ENCODE peak calls at places on chromosomes 11 and 22, in nine cellular contexts. Y is GM13977; M is WTC11; K is RCC 7860; S is Ammon's horn; U is progenitor cell of endocrine pancreas; I is H7; G is naive thymus-derived CD8-positive, alpha-beta T cell; V is astrocyte of the spinal cord. E is an unnamed sample.

GRCh38 chr22:17847360-17848078 is 73.2 kb upstream of the BID start:
- DNase-seq in Y (no peak), M (no peak), K (no peak), S (no peak), U (no peak), I (no peak), G (no peak), V (no peak), E (no peak)

GRCh38 chr11:40328890-40329617 is 1130.4 kb downstream of the LRRC4C start:
- DNase-seq in Y (no peak), M (no peak), K (peak), S (peak), U (no peak), I (no peak), G (no peak), V (peak), E (no peak)

GRCh38 chr22:42202669-42203068 is 67.8 kb downstream of the TCF20 start:
- DNase-seq in Y (no peak), M (no peak), K (peak), S (no peak), U (no peak), I (no peak), G (peak), V (peak), E (peak)

GRCh38 chr11:126348806-126349582 is 6.5 kb upstream of the ST3GAL4 start:
- DNase-seq in Y (no peak), M (no peak), K (no peak), S (no peak), U (no peak), I (no peak), G (no peak), V (peak), E (no peak)

GRCh38 chr11:102157219-102157618 is 47.0 kb downstream of the YAP1 start:
- DNase-seq in Y (no peak), M (no peak), K (peak), S (no peak), U (no peak), I (no peak), G (no peak), V (peak), E (no peak)

GRCh38 chr11:112477929-112478317 is 217.3 kb upstream of the PLET1 start:
- DNase-seq in Y (no peak), M (no peak), K (no peak), S (no peak), U (no peak), I (no peak), G (no peak), V (no peak), E (no peak)

GRCh38 chr11:86499723-86500129 is 125.0 kb downstream of the CCDC81 start:
- DNase-seq in Y (no peak), M (no peak), K (no peak), S (no peak), U (no peak), I (no peak), G (no peak), V (no peak), E (no peak)

GRCh38 chr11:4008116-4008515 is 86.5 kb upstream of the RRM1 start:
- DNase-seq in Y (no peak), M (no peak), K (no peak), S (no peak), U (no peak), I (no peak), G (no peak), V (no peak), E (no peak)

GRCh38 chr11:118929496-118930151 is 3.9 kb upstream of the BCL9L start:
- DNase-seq in Y (peak), M (peak), K (peak), S (peak), U (peak), I (peak), G (peak), V (peak), E (peak)

GRCh38 chr22:30695871-30696655 is 1.4 kb downstream of the OSBP2 start:
- DNase-seq in Y (peak), M (no peak), K (no peak), S (no peak), U (no peak), I (no peak), G (no peak), V (no peak), E (no peak)

GRCh38 chr11:33529461-33529860 is 171.2 kb downstream of the C11orf91 start:
- DNase-seq in Y (no peak), M (no peak), K (no peak), S (no peak), U (no peak), I (no peak), G (no peak), V (no peak), E (no peak)

E was measured in GDM1.